ENCODE peak calls at places on chromosomes 16 and 17, in ten cellular contexts. B is GM23338, W is stomach, L is transverse colon, C is HCT116, J is spleen, H is breast epithelium, N is Panc1, I is prostate gland, G is suprapubic skin. A is an unnamed sample.
A peak's percentile ranks its signal among the peaks of the same experiment; 100 is the strongest.

GRCh38 chr17:37137070-37137610 is 188.4 kb downstream of the AATF start:
- DNase-seq in J (no peak), I (no peak), B (peak; percentile 48), H (no peak), W (no peak), L (no peak), N (no peak), C (no peak), G (no peak), A (no peak)

GRCh38 chr17:63358111-63358839 is 87.8 kb downstream of the CYB561 start:
- DNase-seq in N (no peak), H (no peak), G (no peak), J (no peak), B (no peak), C (no peak), L (no peak), I (no peak), W (no peak), A (peak; percentile 88)

GRCh38 chr17:64920419-64921172 is 1.3 kb upstream of the LRRC37A3 start:
- DNase-seq in J (no peak), I (no peak), B (peak; percentile 20), C (no peak), H (no peak), W (no peak), G (peak; percentile 51), L (no peak), N (no peak), A (no peak)

GRCh38 chr16:61858996-61859395 is 177.2 kb downstream of the CDH8 start:
- DNase-seq in J (no peak), N (no peak), I (no peak), B (no peak), C (no peak), H (no peak), W (no peak), G (no peak), L (no peak), A (no peak)

GRCh38 chr16:29665294-29666077 is 2.4 kb downstream of the SPN start:
- DNase-seq in C (no peak), B (no peak), G (no peak), N (no peak), I (no peak), L (no peak), W (no peak), J (peak; percentile 76), H (no peak), A (no peak)

GRCh38 chr17:51115179-51115578 is 5.5 kb downstream of the SPAG9 start:
- DNase-seq in C (no peak), H (no peak), J (no peak), W (no peak), B (no peak), N (no peak), L (no peak), I (no peak), G (no peak), A (no peak)

GRCh38 chr16:4957720-4958509 is at the start of gene SEC14L5:
- DNase-seq in J (peak; percentile 96), I (peak; percentile 99), G (peak; percentile 98), W (peak; percentile 99), L (peak; percentile 98), C (peak; percentile 98), B (peak; percentile 100), H (peak; percentile 100), N (peak; percentile 89), A (peak; percentile 98)

GRCh38 chr17:79987187-79987889 is 48.3 kb downstream of the TBC1D16 start:
- DNase-seq in B (peak; percentile 43), N (no peak), G (no peak), C (peak; percentile 39), W (no peak), J (peak; percentile 36), I (no peak), L (no peak), H (no peak), A (no peak)

GRCh38 chr17:80957461-80957941 is 34.1 kb upstream of the CHMP6 start:
- DNase-seq in N (no peak), G (peak; percentile 56), B (no peak), L (no peak), C (no peak), I (no peak), H (no peak), J (peak; percentile 57), W (no peak), A (no peak)

GRCh38 chr16:54283735-54284318 is 2.8 kb downstream of the IRX3 start:
- DNase-seq in N (no peak), B (peak; percentile 26), W (no peak), J (no peak), G (no peak), C (no peak), I (no peak), L (no peak), H (no peak), A (no peak)

GRCh38 chr17:39763046-39763800 is 25.5 kb downstream of the GRB7 start:
- DNase-seq in G (no peak), C (no peak), N (no peak), J (no peak), B (no peak), L (no peak), H (no peak), W (no peak), I (no peak), A (no peak)

GRCh38 chr16:88968589-88969280 is 8.3 kb downstream of the CBFA2T3 start:
- DNase-seq in J (peak; percentile 80), C (no peak), W (no peak), B (no peak), N (no peak), G (no peak), L (no peak), I (no peak), H (no peak), A (no peak)

GRCh38 chr16:88966986-88967799 is 9.8 kb downstream of the CBFA2T3 start:
- DNase-seq in H (no peak), G (no peak), I (no peak), J (peak; percentile 82), W (no peak), B (no peak), L (no peak), N (no peak), C (no peak), A (no peak)

GRCh38 chr16:88965826-88966480 is 11.1 kb downstream of the CBFA2T3 start:
- DNase-seq in H (no peak), I (no peak), L (no peak), C (no peak), B (no peak), W (no peak), N (no peak), J (peak; percentile 74), G (no peak), A (no peak)

GRCh38 chr16:88969361-88969831 is 7.6 kb downstream of the CBFA2T3 start:
- DNase-seq in I (no peak), N (no peak), G (no peak), C (no peak), H (no peak), W (no peak), L (no peak), J (peak; percentile 77), B (no peak), A (no peak)

DNA sequence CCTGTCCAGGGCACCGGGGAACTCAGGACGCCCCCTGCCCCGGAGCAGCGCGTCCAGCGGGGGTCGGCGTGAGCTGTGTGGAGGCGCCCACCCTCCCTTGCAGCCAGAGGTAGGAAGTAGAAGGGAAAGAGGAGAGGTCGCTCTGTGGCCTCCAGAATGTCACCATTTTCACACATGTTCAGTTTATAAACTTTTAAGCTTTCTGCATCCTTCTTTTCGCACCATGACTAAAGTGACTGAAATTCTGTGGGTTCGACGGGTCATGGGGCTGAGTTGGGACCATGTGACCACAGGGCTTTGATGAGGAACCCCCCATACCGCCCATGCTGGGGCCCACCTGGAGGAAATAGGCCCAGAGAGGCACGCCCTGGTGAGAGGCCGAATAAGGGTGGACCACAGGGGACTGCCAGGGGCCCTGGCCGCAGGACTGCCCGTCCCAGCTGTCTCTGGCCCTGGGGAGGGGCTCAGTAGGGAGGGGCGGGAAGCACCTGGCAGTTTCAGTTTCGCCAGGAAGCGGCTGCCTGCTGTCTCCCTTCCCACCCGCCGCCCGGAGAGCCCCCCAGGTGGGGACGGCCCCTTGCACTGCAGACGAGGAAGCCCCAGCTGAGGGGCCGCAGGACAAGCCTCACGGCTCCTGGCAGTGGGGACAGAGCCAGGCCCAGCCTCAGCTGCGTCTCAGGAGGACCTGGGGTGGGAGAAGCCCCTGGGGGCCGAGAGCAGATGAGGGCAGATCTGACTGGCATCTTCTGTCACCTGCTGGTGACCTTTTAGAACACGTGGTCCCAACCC is 9.0 kb downstream of the CBFA2T3 start:
- DNase-seq in B (no peak), C (no peak), H (no peak), N (no peak), G (no peak), W (no peak), L (peak; percentile 82), I (no peak), J (peak; percentile 95), A (no peak)
- H3K27ac ChIP-seq in B (no peak overlapping the region), C (no peak overlapping the region), H (no peak overlapping the region), N (no peak overlapping the region), G (no peak overlapping the region), W (no peak overlapping the region), L (peak overlapping the region; percentile 60), I (no peak overlapping the region), J (peak overlapping the region; percentile 1), A (no peak overlapping the region)

GRCh38 chr17:28598799-28599310 is at the start of gene SPAG5:
- DNase-seq in G (peak; percentile 95), N (peak; percentile 57), L (peak; percentile 96), C (peak; percentile 81), B (peak; percentile 97), W (peak; percentile 96), J (peak; percentile 99), I (peak; percentile 95), H (peak; percentile 93), A (peak; percentile 97)
- H3K4me3 ChIP-seq in G (peak within 1 kb of the TSS; percentile 64), N (peak within 1 kb of the TSS; percentile 82), L (peak within 1 kb of the TSS; percentile 63), C (peak within 1 kb of the TSS; percentile 97), B (peak within 1 kb of the TSS; percentile 94), W (peak within 1 kb of the TSS; percentile 70), J (peak within 1 kb of the TSS; percentile 53), I (peak within 1 kb of the TSS; percentile 47), H (peak within 1 kb of the TSS; percentile 65), A (peak within 1 kb of the TSS; percentile 90)

DNA sequence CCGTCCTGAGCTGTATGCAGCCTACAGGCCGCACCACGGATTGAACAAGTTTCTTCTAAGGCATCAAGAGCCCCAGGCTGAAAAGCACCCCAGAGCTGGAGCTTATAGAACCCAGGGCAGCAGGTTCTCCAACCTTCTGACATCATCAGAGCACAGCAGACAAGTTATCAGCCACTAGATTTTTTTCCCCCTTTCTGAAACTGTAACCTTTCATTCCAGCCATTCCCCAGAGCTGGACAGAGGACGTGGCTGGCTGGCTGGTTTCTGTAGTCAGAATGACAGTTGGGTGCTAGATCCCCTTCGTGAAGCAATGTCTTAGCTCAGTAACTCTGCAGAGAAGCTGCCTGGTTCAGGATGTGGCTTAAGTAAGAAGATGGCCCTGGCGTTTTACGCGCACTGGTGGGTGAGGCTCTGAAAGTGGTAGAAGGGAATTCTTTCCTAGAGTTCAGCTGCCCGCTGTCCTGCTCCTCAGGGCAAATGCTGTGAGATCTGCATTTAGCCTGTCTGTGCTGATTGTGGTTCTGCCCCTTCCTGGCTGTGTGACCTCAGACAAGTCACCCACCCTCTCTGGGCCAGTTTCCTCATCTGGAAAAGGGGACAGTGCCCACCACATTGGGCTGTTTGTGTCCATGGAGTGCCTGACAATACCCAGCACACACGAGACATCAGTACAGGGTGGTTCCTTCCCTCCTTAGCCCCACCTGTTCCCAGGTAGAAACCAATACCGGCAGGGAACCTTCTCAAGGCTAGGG is 9.1 kb downstream of the DEXI start:
- DNase-seq in H (no peak), L (no peak), C (no peak), I (no peak), G (no peak), W (no peak), B (no peak), N (no peak), J (no peak), A (no peak)
- TF ChIP-seq POLR2AphosphoS5 in H (no peak), L (no peak), C (no peak), I (no peak), G (no peak), W (no peak), B (no peak), N (no peak), J (peak; percentile 46), A (no peak)

GRCh38 chr16:80263181-80263823 is 277.5 kb upstream of the DYNLRB2 start:
- DNase-seq in W (no peak), L (no peak), B (no peak), H (no peak), G (no peak), N (no peak), I (no peak), C (no peak), J (no peak), A (no peak)
- H3K27ac ChIP-seq in W (no peak overlapping the region), L (no peak overlapping the region), B (no peak overlapping the region), H (no peak overlapping the region), G (no peak overlapping the region), N (no peak overlapping the region), I (no peak overlapping the region), C (no peak overlapping the region), J (no peak overlapping the region), A (no peak overlapping the region)